ENCODE peak calls at places on chromosome 22, in seven cellular contexts. E is GM12891, P is K562, O is SK-N-SH, Q is H1, M is GM12892, V is GM12878. X is an unnamed sample.

GRCh38 chr22:43992331-43992821 is 31.7 kb upstream of the PARVB start:
- DNase-seq in O (peak; percentile 33), V (no peak), E (no peak), P (no peak), Q (no peak), M (no peak), X (no peak)

GRCh38 chr22:31084811-31085492 is 3.8 kb downstream of the SMTN start:
- DNase-seq in M (peak; percentile 97), V (peak; percentile 43), P (peak; percentile 89), E (peak; percentile 95), O (peak; percentile 96), Q (peak; percentile 61), X (no peak)

GRCh38 chr22:20580611-20581502 is 73.4 kb downstream of the MED15 start:
- DNase-seq in P (no peak), O (no peak), V (no peak), E (no peak), Q (no peak), M (no peak), X (no peak)

GRCh38 chr22:35961480-35961902 is 67.1 kb downstream of the RBFOX2 start:
- DNase-seq in E (no peak), M (no peak), Q (peak; percentile 47), V (no peak), O (peak; percentile 58), P (no peak), X (no peak)

GRCh38 chr22:20550851-20551744 is 43.7 kb downstream of the MED15 start:
- DNase-seq in M (no peak), V (peak; percentile 12), O (no peak), Q (no peak), P (no peak), E (no peak), X (no peak)

GRCh38 chr22:31926969-31927368 is 17.4 kb upstream of the YWHAH start:
- DNase-seq in M (no peak), O (peak; percentile 81), E (peak; percentile 35), P (peak; percentile 83), V (no peak), Q (no peak), X (no peak)

GRCh38 chr22:22164541-22165272 is 79.9 kb upstream of the VPREB1 start:
- DNase-seq in O (no peak), E (no peak), Q (no peak), M (no peak), V (no peak), P (no peak), X (no peak)

GRCh38 chr22:50439314-50440250 is 35.3 kb downstream of the SBF1 start:
- DNase-seq in M (no peak), E (no peak), P (no peak), V (no peak), O (peak; percentile 24), Q (no peak), X (no peak)

GRCh38 chr22:47196881-47197701 is 434.6 kb downstream of the TBC1D22A start:
- DNase-seq in M (no peak), E (no peak), O (no peak), P (no peak), V (no peak), Q (no peak), X (no peak)

GRCh38 chr22:47199261-47199948 is 437.0 kb downstream of the TBC1D22A start:
- DNase-seq in E (no peak), V (no peak), Q (no peak), M (no peak), P (no peak), O (no peak), X (no peak)

GRCh38 chr22:47198801-47199251 is 436.4 kb downstream of the TBC1D22A start:
- DNase-seq in V (no peak), Q (no peak), M (no peak), E (no peak), P (no peak), O (peak; percentile 27), X (no peak)

GRCh38 chr22:47196493-47196849 is 434.0 kb downstream of the TBC1D22A start:
- DNase-seq in V (no peak), M (no peak), E (no peak), O (no peak), Q (no peak), P (no peak), X (no peak)

DNA sequence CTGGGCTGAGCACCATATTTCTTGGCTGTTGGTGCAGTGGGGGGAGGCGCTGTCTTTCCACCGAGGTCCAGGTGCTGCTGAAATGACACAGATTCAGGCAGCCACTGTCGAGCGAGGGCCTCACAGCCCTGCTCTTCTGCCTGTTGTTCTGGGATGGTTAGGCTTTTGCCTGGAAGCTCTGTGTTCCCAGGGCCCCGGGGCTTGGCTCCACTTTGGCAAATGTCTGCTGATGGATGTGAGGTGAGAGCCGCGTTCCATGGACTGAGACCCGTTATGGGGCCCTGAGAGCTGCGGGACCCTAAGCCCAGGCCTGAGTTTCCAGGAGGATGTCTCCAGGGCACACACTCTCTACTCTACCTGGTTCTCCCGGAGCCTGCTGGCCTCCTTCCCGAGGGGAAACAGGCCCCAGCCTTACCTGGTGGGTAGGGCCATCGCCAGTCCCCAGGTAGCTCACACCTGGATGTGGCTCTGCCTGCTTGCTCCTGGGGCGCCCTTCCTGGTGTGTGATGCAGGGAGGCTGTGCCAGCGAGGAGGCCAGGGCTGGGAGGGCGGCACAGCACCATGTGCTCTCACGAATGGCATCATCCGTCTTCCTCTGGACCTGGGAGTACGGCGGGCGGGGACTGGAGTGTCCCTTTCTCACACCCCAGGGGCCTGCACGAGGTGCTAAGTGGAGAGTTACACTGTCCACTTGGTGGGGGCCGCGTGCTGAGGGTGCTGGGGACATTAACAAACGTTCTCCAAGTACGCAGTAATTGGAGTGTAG is 435.5 kb downstream of the TBC1D22A start:
- DNase-seq in V (no peak), E (no peak), Q (no peak), O (peak; percentile 30), M (no peak), P (no peak), X (no peak)
- TF ChIP-seq TAF1 in V (no peak), E (no peak), Q (no peak), O (no peak), M (no peak), P (no peak), X (no peak)

GRCh38 chr22:19438286-19438685 is 5.9 kb downstream of the MRPL40 start:
- DNase-seq in M (no peak), P (no peak), O (no peak), V (no peak), Q (no peak), E (no peak), X (no peak)

GRCh38 chr22:19432092-19432844 is at the start of gene MRPL40:
- DNase-seq in V (peak; percentile 76), M (peak; percentile 91), Q (no peak), E (peak; percentile 92), O (peak; percentile 98), P (peak; percentile 100), X (peak; percentile 86)

GRCh38 chr22:19431641-19432091 is at the start of gene HIRA:
- DNase-seq in O (peak; percentile 92), M (peak; percentile 68), V (no peak), P (peak; percentile 96), E (peak; percentile 73), Q (no peak), X (peak; percentile 60)

GRCh38 chr22:19430890-19431541 is 517 bp downstream of the HIRA start:
- DNase-seq in P (peak; percentile 72), E (no peak), O (peak; percentile 62), Q (no peak), V (no peak), M (peak; percentile 28), X (peak; percentile 39)

DNA sequence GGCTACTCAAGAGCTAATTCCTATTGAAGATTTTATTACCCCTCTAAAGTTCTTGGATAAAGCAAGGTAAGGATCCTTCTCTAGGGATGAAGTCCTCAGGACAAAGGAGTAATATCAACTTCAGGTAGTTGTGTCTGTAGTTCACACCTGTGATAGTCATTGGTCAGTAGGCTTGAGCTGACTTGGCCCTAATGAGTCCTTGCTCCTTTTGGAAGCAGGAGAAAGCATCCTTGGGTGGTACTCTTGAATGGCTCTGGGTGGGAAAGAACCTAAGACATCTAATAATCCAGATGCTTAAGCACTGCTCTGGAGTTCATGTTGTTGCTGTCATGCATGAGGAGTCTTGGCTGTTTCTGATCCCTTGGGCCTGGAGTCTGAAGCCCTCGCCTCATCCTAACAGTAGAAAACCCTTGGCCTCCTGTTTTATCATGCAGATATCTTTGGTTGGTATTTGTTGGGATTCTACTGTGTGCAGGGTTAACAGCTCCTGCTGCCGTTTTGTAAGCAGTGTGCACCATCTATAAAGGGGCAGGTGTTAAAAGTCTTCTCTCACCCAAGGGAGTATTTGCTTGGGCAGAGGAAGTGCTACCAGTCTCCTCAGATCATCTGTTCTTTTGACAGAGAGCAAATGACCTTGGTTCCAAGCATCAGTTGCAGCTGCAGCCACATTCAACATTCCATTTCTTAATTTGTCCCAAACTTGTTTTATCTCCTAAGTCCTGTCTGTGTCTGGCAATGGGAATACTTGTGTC is 2.7 kb downstream of the MRPL40 start:
- DNase-seq in P (no peak), V (no peak), M (no peak), O (no peak), E (no peak), Q (no peak), X (no peak)
- TF ChIP-seq TAF1 in P (no peak), V (no peak), M (no peak), O (no peak), E (no peak), Q (no peak), X (no peak)

DNA sequence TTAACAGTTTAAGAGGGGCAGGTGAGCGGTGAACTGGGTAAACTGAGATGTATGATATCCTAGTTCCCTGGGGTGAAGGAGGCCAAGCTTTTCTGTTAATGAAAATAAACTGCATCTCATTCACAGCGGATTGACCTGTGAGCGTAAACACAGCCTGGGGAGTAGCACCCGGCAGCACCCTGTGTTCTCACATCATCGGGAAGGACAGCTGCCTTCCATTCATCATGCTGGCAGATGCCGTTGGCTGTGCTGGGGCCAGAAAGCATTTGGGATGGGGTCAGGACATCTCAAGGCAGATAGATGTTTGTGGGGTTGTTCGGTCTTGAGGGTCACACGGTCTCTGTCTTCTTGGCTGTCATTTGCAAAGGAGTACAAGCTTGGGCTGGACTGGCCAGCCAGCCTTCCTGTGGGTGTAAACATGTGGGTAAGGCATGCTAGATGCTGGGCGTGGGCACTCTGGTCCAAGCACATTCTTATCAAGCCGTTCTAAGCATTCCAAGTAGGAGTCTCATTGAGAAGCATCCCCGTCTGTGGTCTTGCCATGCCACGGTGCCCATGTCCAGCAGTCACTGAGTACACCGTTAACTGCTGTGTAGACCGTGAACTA is 81.3 kb downstream of the TBC1D22A start:
- DNase-seq in M (no peak), O (no peak), Q (no peak), V (no peak), E (no peak), P (no peak), X (no peak)
- TF ChIP-seq TAF1 in M (no peak), O (no peak), Q (no peak), V (no peak), E (no peak), P (no peak), X (no peak)

DNA sequence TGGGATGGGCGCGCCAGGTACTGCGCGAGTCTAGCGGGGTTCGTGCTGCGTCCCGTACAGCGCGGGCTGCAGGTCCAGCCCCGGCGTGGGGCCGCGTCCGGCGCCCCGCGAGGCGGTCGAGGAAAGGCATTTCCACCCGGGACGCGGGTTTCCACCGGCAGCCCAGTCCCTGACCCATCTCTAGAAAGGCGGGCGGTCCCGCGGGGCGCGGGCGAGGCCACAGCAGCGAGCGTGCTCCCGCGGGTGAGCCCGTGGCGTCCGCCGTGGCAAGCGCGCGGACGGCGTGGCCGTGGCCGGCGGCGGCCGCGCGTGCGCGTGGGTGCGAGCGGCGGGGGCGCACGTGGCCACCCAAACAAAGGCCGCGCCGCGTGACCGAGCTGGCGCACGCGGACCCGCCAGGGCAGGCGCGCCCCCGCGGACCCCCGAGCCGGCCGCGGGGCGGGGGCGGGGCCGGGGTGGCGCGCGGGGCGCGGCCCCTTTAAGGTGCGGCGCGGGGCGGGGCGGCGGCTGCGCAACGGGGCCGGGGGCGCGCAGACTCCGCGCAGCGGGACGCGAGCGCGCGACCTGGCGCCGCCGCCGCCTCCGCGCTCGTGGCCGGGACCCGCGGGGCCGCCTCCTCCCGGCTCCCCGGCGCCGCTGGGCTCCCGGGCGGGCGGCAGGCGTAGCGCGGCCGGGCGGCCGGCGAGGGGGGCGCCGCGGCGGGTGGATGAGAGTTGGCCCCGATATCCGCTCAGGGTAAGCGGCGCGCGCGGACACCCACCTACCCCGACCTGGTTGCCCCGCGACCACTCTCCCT is 39.3 kb upstream of the CELSR1 start:
- DNase-seq in Q (no peak), P (peak; percentile 84), O (peak; percentile 95), V (no peak), E (peak; percentile 90), M (peak; percentile 84), X (no peak)
- TF ChIP-seq TAF1 in Q (no peak), P (no peak), O (no peak), V (no peak), E (no peak), M (no peak), X (no peak)